ENCODE peak calls at places on chromosomes 1 and 21, in seven cellular contexts. J is mesendoderm; N is heart right ventricle; I is cardiac fibroblast; C is naive thymus-derived CD4-positive, alpha-beta T cell; L is WERI-Rb-1; Y is mammary epithelial cell. F is an unnamed sample.

GRCh38 chr1:109199710-109200109 is 14.0 kb upstream of the SARS1 start:
- DNase-seq in J (no peak), N (no peak), I (no peak), C (peak; percentile 30), L (no peak), Y (no peak), F (no peak)

GRCh38 chr1:183580281-183580682 is 10.0 kb downstream of the NCF2 start:
- DNase-seq in J (peak; percentile 73), N (peak; percentile 30), I (no peak), C (peak; percentile 22), L (peak; percentile 30), Y (no peak), F (no peak)

GRCh38 chr1:81414417-81415087 is 386.2 kb upstream of the ADGRL2 start:
- DNase-seq in J (peak; percentile 74), N (peak; percentile 83), I (peak; percentile 65), C (no peak), L (peak; percentile 59), Y (no peak), F (peak; percentile 89)

GRCh38 chr1:28244549-28245251 is 8.8 kb downstream of the ATP5IF1 start:
- DNase-seq in J (no peak), N (peak; percentile 49), I (no peak), C (no peak), L (no peak), Y (no peak), F (no peak)

GRCh38 chr1:93878501-93878888 is 511 bp downstream of the DNTTIP2 start:
- DNase-seq in J (peak; percentile 63), N (peak; percentile 22), I (peak; percentile 7), C (no peak), L (peak; percentile 14), Y (peak; percentile 68), F (peak; percentile 66)

GRCh38 chr1:61226791-61227567 is 144.6 kb downstream of the NFIA start:
- DNase-seq in J (no peak), N (no peak), I (no peak), C (no peak), L (no peak), Y (no peak), F (peak; percentile 63)

GRCh38 chr1:172820759-172821158 is 161.9 kb downstream of the FASLG start:
- DNase-seq in J (no peak), N (no peak), I (no peak), C (no peak), L (no peak), Y (no peak), F (no peak)

GRCh38 chr1:186212574-186213224 is 162.4 kb downstream of the TPR start:
- DNase-seq in J (peak; percentile 96), N (peak; percentile 57), I (peak; percentile 97), C (peak; percentile 35), L (peak; percentile 36), Y (peak; percentile 74), F (peak; percentile 32)

GRCh38 chr1:67367370-67368345 is 60.0 kb downstream of the IL12RB2 start:
- DNase-seq in J (no peak), N (peak; percentile 55), I (peak; percentile 67), C (no peak), L (no peak), Y (no peak), F (peak; percentile 36)

GRCh38 chr1:31831397-31832378 is 15.9 kb upstream of the SPOCD1 start:
- DNase-seq in J (no peak), N (no peak), I (no peak), C (no peak), L (no peak), Y (peak; percentile 54), F (no peak)

GRCh38 chr1:150563340-150564038 is 14.3 kb downstream of the ADAMTSL4 start:
- DNase-seq in J (no peak), N (no peak), I (peak; percentile 73), C (peak; percentile 87), L (no peak), Y (peak; percentile 54), F (peak; percentile 77)

GRCh38 chr1:11342677-11343076 is 69.7 kb downstream of the UBIAD1 start:
- DNase-seq in J (peak; percentile 46), N (no peak), I (no peak), C (no peak), L (peak; percentile 90), Y (no peak), F (no peak)

GRCh38 chr1:34163792-34164509 is 1.1 kb downstream of the CSMD2 start:
- DNase-seq in J (peak; percentile 65), N (no peak), I (no peak), C (no peak), L (no peak), Y (no peak), F (no peak)

GRCh38 chr1:34166191-34167090 is 1.4 kb upstream of the CSMD2 start:
- DNase-seq in J (peak; percentile 96), N (no peak), I (no peak), C (no peak), L (no peak), Y (no peak), F (no peak)

GRCh38 chr1:34165422-34165921 is 442 bp upstream of the CSMD2 start:
- DNase-seq in J (peak; percentile 81), N (no peak), I (no peak), C (no peak), L (no peak), Y (no peak), F (no peak)

GRCh38 chr1:34164510-34165381 is at the start of gene CSMD2:
- DNase-seq in J (peak; percentile 85), N (no peak), I (peak; percentile 53), C (no peak), L (peak; percentile 16), Y (peak; percentile 14), F (no peak)

GRCh38 chr1:34162852-34163766 is 1.9 kb downstream of the CSMD2 start:
- DNase-seq in J (peak; percentile 97), N (peak; percentile 31), I (peak; percentile 71), C (no peak), L (peak; percentile 32), Y (peak; percentile 15), F (peak; percentile 24)
- H3K4me3 ChIP-seq in J (peak overlapping the region; percentile 74), N (peak overlapping the region; percentile 50), I (peak overlapping the region; percentile 36), C (no peak overlapping the region), L (no peak overlapping the region), Y (no peak overlapping the region), F (peak overlapping the region; percentile 14)

DNA sequence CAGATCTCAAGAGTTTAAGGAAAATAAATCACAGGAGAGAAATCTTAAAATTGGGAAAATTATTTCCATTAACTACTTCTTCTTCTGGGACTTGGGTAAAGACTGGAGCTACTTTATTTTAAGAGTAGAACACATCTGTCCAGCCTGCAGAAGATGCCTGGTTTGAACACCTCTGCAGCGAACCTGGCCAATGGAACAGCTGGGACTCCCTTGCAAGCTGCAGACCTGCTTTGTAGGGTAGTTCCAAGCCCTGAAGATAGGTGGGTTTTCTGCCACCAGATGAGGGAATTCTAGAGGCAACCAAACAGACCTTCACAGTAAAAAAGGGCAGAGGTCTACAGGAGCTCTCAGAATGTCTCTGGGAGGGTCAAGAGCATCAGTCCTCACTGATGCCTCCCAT is 86.5 kb upstream of the CACNA1E start:
- DNase-seq in J (no peak), N (no peak), I (no peak), C (no peak), L (no peak), Y (no peak), F (no peak)
- H3K4me3 ChIP-seq in J (no peak overlapping the region), N (no peak overlapping the region), I (no peak overlapping the region), C (peak overlapping the region; percentile 35), L (no peak overlapping the region), Y (no peak overlapping the region), F (no peak overlapping the region)

DNA sequence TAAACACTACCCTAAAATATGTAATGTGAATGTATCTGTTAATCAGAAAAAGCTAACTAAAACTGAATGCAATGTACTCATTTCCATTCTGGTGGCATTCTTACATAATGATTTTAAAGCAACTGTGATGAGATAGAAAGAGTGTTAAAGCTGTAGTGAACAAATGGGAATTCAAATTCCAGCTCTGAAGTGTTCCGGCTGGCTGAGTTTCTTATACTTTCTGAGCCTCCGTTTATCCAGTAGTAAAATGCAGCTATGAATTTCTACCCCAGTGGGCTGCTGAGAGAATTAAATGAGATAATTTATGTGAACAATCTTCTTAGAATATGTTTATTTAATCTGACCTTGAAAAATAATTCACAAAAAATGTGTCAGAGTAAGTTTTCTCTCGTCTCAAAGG is 486.8 kb downstream of the USP25 start:
- DNase-seq in J (no peak), N (no peak), I (no peak), C (no peak), L (no peak), Y (no peak), F (no peak)
- H3K4me3 ChIP-seq in J (no peak overlapping the region), N (no peak overlapping the region), I (no peak overlapping the region), C (no peak overlapping the region), L (no peak overlapping the region), Y (no peak overlapping the region), F (no peak overlapping the region)

DNA sequence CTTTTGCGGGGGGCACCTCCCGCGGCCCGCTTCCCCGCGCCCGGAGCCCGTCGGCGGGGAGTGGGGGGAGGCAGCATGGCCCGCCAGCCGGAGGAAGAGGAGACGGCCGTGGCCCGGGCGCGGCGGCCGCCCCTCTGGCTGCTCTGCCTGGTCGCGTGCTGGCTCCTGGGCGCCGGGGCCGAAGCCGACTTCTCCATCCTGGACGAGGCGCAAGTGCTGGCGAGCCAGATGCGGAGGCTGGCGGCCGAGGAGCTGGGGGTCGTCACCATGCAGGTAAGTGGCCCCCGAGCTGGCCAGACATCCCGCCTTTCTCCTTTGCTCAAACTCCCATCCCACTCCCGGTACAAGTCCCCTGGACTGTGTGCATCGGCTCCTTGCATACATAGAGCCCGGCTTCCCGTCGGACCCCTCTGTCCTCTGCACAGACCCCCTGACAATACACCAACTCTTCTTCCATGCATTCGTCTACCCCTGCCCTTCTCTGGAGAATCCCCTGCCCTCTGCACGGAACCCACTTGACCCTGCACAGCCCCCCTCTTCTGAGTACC is 815 bp downstream of the CACHD1 start:
- DNase-seq in J (peak; percentile 66), N (peak; percentile 9), I (peak; percentile 18), C (no peak), L (peak; percentile 35), Y (peak; percentile 32), F (peak; percentile 22)
- H3K4me3 ChIP-seq in J (peak overlapping the region; percentile 96), N (peak overlapping the region; percentile 83), I (peak overlapping the region; percentile 65), C (peak overlapping the region; percentile 54), L (peak overlapping the region; percentile 84), Y (peak overlapping the region; percentile 64), F (peak overlapping the region; percentile 51)

DNA sequence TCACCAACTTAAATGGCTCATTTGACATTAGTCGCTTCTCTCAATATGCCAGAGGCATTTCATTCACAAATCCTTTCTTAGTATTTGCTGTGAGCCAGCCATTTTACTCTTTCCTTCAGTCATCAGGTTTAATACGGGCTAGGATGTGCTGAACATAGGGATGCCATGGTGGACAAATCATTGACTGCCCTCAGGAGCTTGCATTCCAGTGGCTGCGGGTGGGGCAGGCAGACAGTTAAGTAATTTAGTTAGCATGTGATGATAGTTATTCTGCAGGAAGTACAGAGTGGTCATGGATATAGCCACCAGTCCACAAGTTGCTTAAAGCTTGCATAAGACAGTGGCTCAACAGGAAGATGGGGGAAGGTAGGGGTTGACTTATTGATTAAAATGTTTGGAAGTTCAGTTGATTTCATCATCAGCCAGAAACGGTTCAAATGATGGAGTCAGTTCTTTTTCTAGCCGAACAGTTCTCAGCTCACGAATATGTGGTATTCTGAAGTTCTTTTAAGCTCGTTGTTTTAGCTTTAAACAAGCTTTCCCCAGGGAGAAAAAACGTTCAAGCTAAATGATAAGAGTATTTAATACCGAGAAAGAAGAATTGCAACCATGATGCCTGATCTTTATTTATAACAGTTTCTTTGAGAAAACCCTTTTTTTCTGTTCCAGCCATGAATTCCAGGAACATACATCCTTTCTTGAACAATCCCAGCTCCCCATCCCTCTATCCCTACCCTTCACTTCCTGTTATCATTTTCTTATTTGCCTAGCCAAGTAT is 1.4 kb downstream of the SLC22A15 start:
- DNase-seq in J (peak; percentile 31), N (no peak), I (peak; percentile 71), C (no peak), L (no peak), Y (peak; percentile 86), F (no peak)
- H3K4me3 ChIP-seq in J (no peak overlapping the region), N (peak overlapping the region; percentile 73), I (no peak overlapping the region), C (no peak overlapping the region), L (no peak overlapping the region), Y (peak overlapping the region; percentile 79), F (peak overlapping the region; percentile 60)

F was measured in colonic mucosa.